ENCODE peak calls at places on chromosomes 7 and 10, in ten cellular contexts. One of them, this sample, is unnamed.

GRCh38 chr7:28956608-28957063 is 1.5 kb downstream of the TRIL start:
- DNase-seq in nephron progenitor cell: peak; percentile 79
- DNase-seq in fibroblast of lung: peak; percentile 59
- DNase-seq in pancreas: peak; percentile 84
- DNase-seq in Calu3: peak; percentile 91
- DNase-seq in BJ: no peak
- DNase-seq in CD8-positive, alpha-beta T cell: no peak
- DNase-seq in CD4-positive, alpha-beta T cell: no peak
- DNase-seq in IMR-90: peak; percentile 5
- DNase-seq in AG04450: no peak
- DNase-seq in this sample: peak; percentile 78

GRCh38 chr7:158272509-158273137 is 315.0 kb downstream of the PTPRN2 start:
- DNase-seq in IMR-90: no peak
- DNase-seq in CD4-positive, alpha-beta T cell: no peak
- DNase-seq in pancreas: peak; percentile 20
- DNase-seq in nephron progenitor cell: no peak
- DNase-seq in BJ: no peak
- DNase-seq in CD8-positive, alpha-beta T cell: no peak
- DNase-seq in Calu3: no peak
- DNase-seq in fibroblast of lung: no peak
- DNase-seq in AG04450: no peak
- DNase-seq in this sample: no peak

GRCh38 chr7:150404785-150405583 is 25.9 kb downstream of the ZNF775 start:
- DNase-seq in CD4-positive, alpha-beta T cell: peak; percentile 72
- DNase-seq in pancreas: peak; percentile 95
- DNase-seq in CD8-positive, alpha-beta T cell: peak; percentile 61
- DNase-seq in fibroblast of lung: peak; percentile 91
- DNase-seq in IMR-90: peak; percentile 85
- DNase-seq in Calu3: peak; percentile 80
- DNase-seq in BJ: no peak
- DNase-seq in nephron progenitor cell: peak; percentile 90
- DNase-seq in AG04450: peak; percentile 61
- DNase-seq in this sample: peak; percentile 89

GRCh38 chr10:49741108-49741995 is 20.8 kb downstream of the OGDHL start:
- DNase-seq in AG04450: no peak
- DNase-seq in nephron progenitor cell: no peak
- DNase-seq in IMR-90: no peak
- DNase-seq in CD4-positive, alpha-beta T cell: no peak
- DNase-seq in BJ: no peak
- DNase-seq in pancreas: no peak
- DNase-seq in CD8-positive, alpha-beta T cell: no peak
- DNase-seq in fibroblast of lung: no peak
- DNase-seq in Calu3: no peak
- DNase-seq in this sample: no peak

GRCh38 chr10:108244443-108245228 is 1080.1 kb upstream of the SORCS1 start:
- DNase-seq in BJ: no peak
- DNase-seq in CD8-positive, alpha-beta T cell: no peak
- DNase-seq in AG04450: no peak
- DNase-seq in CD4-positive, alpha-beta T cell: no peak
- DNase-seq in nephron progenitor cell: no peak
- DNase-seq in Calu3: no peak
- DNase-seq in fibroblast of lung: no peak
- DNase-seq in IMR-90: no peak
- DNase-seq in pancreas: no peak
- DNase-seq in this sample: no peak

GRCh38 chr10:4082851-4083250 is 297.8 kb upstream of the KLF6 start:
- DNase-seq in CD8-positive, alpha-beta T cell: no peak
- DNase-seq in BJ: no peak
- DNase-seq in nephron progenitor cell: no peak
- DNase-seq in pancreas: no peak
- DNase-seq in IMR-90: no peak
- DNase-seq in fibroblast of lung: peak; percentile 82
- DNase-seq in CD4-positive, alpha-beta T cell: no peak
- DNase-seq in AG04450: no peak
- DNase-seq in Calu3: no peak
- DNase-seq in this sample: no peak

GRCh38 chr7:132472463-132473120 is 103.7 kb downstream of the PLXNA4 start:
- DNase-seq in BJ: peak; percentile 18
- DNase-seq in fibroblast of lung: peak; percentile 72
- DNase-seq in AG04450: no peak
- DNase-seq in CD8-positive, alpha-beta T cell: no peak
- DNase-seq in IMR-90: no peak
- DNase-seq in Calu3: no peak
- DNase-seq in pancreas: no peak
- DNase-seq in CD4-positive, alpha-beta T cell: no peak
- DNase-seq in nephron progenitor cell: peak; percentile 55
- DNase-seq in this sample: no peak

GRCh38 chr10:117364121-117364960 is 10.9 kb downstream of the PDZD8 start:
- DNase-seq in IMR-90: peak; percentile 36
- DNase-seq in AG04450: no peak
- DNase-seq in CD8-positive, alpha-beta T cell: no peak
- DNase-seq in Calu3: no peak
- DNase-seq in CD4-positive, alpha-beta T cell: no peak
- DNase-seq in fibroblast of lung: peak; percentile 32
- DNase-seq in BJ: no peak
- DNase-seq in pancreas: no peak
- DNase-seq in nephron progenitor cell: no peak
- DNase-seq in this sample: no peak

GRCh38 chr10:29980084-29980483 is 79.3 kb downstream of the JCAD start:
- DNase-seq in nephron progenitor cell: no peak
- DNase-seq in Calu3: no peak
- DNase-seq in BJ: no peak
- DNase-seq in CD8-positive, alpha-beta T cell: no peak
- DNase-seq in AG04450: no peak
- DNase-seq in pancreas: no peak
- DNase-seq in fibroblast of lung: peak; percentile 74
- DNase-seq in IMR-90: no peak
- DNase-seq in CD4-positive, alpha-beta T cell: no peak
- DNase-seq in this sample: no peak

GRCh38 chr7:159167139-159167538 is 22.5 kb upstream of the VIPR2 start:
- DNase-seq in AG04450: no peak
- DNase-seq in nephron progenitor cell: no peak
- DNase-seq in pancreas: no peak
- DNase-seq in BJ: no peak
- DNase-seq in fibroblast of lung: no peak
- DNase-seq in CD8-positive, alpha-beta T cell: no peak
- DNase-seq in IMR-90: no peak
- DNase-seq in CD4-positive, alpha-beta T cell: no peak
- DNase-seq in Calu3: no peak
- DNase-seq in this sample: no peak

GRCh38 chr10:27360581-27361172 is 120.1 kb upstream of the ACBD5 start:
- DNase-seq in pancreas: peak; percentile 84
- DNase-seq in BJ: no peak
- DNase-seq in CD8-positive, alpha-beta T cell: peak; percentile 63
- DNase-seq in fibroblast of lung: peak; percentile 63
- DNase-seq in nephron progenitor cell: peak; percentile 81
- DNase-seq in AG04450: peak; percentile 29
- DNase-seq in CD4-positive, alpha-beta T cell: peak; percentile 83
- DNase-seq in IMR-90: peak; percentile 58
- DNase-seq in Calu3: peak; percentile 83
- DNase-seq in this sample: peak; percentile 83

GRCh38 chr10:86387221-86387794 is 20.7 kb upstream of the GRID1 start:
- DNase-seq in CD8-positive, alpha-beta T cell: no peak
- DNase-seq in fibroblast of lung: no peak
- DNase-seq in AG04450: no peak
- DNase-seq in IMR-90: no peak
- DNase-seq in CD4-positive, alpha-beta T cell: no peak
- DNase-seq in nephron progenitor cell: no peak
- DNase-seq in BJ: no peak
- DNase-seq in Calu3: no peak
- DNase-seq in pancreas: no peak
- DNase-seq in this sample: no peak
- TF ChIP-seq CTCF in CD8-positive, alpha-beta T cell: no peak
- TF ChIP-seq CTCF in fibroblast of lung: peak; percentile 19
- TF ChIP-seq CTCF in AG04450: peak; percentile 19
- TF ChIP-seq CTCF in IMR-90: no peak
- TF ChIP-seq CTCF in CD4-positive, alpha-beta T cell: no peak
- TF ChIP-seq CTCF in nephron progenitor cell: no peak
- TF ChIP-seq CTCF in BJ: peak; percentile 5
- TF ChIP-seq CTCF in Calu3: no peak
- TF ChIP-seq CTCF in pancreas: no peak
- TF ChIP-seq CTCF in this sample: no peak

GRCh38 chr7:485188-486081 is 34.2 kb downstream of the PDGFA start:
- DNase-seq in CD8-positive, alpha-beta T cell: no peak
- DNase-seq in BJ: no peak
- DNase-seq in fibroblast of lung: no peak
- DNase-seq in IMR-90: peak; percentile 26
- DNase-seq in pancreas: peak; percentile 56
- DNase-seq in CD4-positive, alpha-beta T cell: no peak
- DNase-seq in nephron progenitor cell: no peak
- DNase-seq in Calu3: peak; percentile 44
- DNase-seq in AG04450: no peak
- DNase-seq in this sample: no peak
- TF ChIP-seq CTCF in CD8-positive, alpha-beta T cell: no peak
- TF ChIP-seq CTCF in BJ: no peak
- TF ChIP-seq CTCF in fibroblast of lung: no peak
- TF ChIP-seq CTCF in IMR-90: no peak
- TF ChIP-seq CTCF in pancreas: no peak
- TF ChIP-seq CTCF in CD4-positive, alpha-beta T cell: no peak
- TF ChIP-seq CTCF in nephron progenitor cell: no peak
- TF ChIP-seq CTCF in Calu3: no peak
- TF ChIP-seq CTCF in AG04450: no peak
- TF ChIP-seq CTCF in this sample: no peak

GRCh38 chr7:98280296-98280695 is 1.2 kb upstream of the BRI3 start:
- DNase-seq in nephron progenitor cell: no peak
- DNase-seq in BJ: no peak
- DNase-seq in fibroblast of lung: no peak
- DNase-seq in Calu3: no peak
- DNase-seq in CD4-positive, alpha-beta T cell: no peak
- DNase-seq in IMR-90: no peak
- DNase-seq in pancreas: no peak
- DNase-seq in CD8-positive, alpha-beta T cell: no peak
- DNase-seq in AG04450: no peak
- DNase-seq in this sample: no peak
- TF ChIP-seq CTCF in nephron progenitor cell: no peak
- TF ChIP-seq CTCF in BJ: no peak
- TF ChIP-seq CTCF in fibroblast of lung: no peak
- TF ChIP-seq CTCF in Calu3: no peak
- TF ChIP-seq CTCF in CD4-positive, alpha-beta T cell: no peak
- TF ChIP-seq CTCF in IMR-90: no peak
- TF ChIP-seq CTCF in pancreas: no peak
- TF ChIP-seq CTCF in CD8-positive, alpha-beta T cell: no peak
- TF ChIP-seq CTCF in AG04450: no peak
- TF ChIP-seq CTCF in this sample: no peak

DNA sequence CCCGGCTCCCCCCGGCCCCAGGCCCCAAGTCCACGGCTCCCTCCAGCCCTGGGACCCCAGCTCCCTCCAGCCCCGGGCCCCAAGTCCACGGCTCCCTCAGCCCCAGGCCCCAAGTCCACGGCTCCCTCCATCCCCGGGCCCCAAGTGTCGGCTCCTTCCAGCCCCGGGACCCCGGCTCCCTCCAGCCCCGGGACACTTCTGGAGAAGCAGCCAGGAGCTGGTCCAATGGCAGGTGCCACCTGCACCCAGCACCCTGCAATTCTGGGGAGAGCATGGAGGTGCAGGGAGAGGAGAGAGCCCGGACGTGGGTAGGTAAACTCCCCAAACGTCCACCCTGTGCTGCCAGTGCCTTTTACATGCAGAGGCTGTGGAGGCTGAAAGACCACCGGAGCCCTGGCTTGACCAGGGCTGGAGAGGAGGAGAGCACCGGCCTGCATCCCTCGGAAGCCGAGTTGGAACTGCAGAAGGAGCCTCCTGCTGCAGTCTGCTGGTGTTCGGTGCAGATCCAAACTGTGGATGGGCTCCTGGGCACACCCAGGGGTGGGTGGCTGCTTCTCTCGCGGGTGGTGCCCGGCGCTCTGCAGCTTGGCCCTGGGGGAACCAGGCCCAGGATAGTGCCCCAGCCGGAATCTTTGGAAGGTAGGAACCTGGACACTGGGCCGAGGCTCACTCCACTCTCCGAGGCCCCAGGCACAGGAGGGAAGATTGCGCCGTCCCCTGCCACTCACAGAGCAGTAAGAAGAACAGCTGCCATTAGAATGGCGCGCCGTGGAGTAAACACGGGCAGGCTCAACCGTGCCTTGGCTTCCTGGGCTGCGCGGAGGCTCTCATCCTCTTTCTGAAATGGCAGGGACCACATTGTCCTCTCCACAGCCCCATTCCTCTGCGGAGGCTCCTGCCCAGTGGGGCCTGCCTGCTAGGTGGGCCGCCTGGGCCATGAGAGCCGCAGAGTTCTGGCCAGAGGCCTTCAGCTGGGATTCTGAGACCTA is 14.7 kb downstream of the SHH start:
- DNase-seq in Calu3: no peak
- DNase-seq in nephron progenitor cell: no peak
- DNase-seq in CD8-positive, alpha-beta T cell: no peak
- DNase-seq in CD4-positive, alpha-beta T cell: no peak
- DNase-seq in IMR-90: no peak
- DNase-seq in fibroblast of lung: no peak
- DNase-seq in BJ: no peak
- DNase-seq in pancreas: no peak
- DNase-seq in AG04450: no peak
- DNase-seq in this sample: no peak
- TF ChIP-seq CTCF in Calu3: no peak
- TF ChIP-seq CTCF in nephron progenitor cell: no peak
- TF ChIP-seq CTCF in CD8-positive, alpha-beta T cell: no peak
- TF ChIP-seq CTCF in CD4-positive, alpha-beta T cell: no peak
- TF ChIP-seq CTCF in IMR-90: no peak
- TF ChIP-seq CTCF in fibroblast of lung: no peak
- TF ChIP-seq CTCF in BJ: no peak
- TF ChIP-seq CTCF in pancreas: no peak
- TF ChIP-seq CTCF in AG04450: no peak
- TF ChIP-seq CTCF in this sample: no peak

DNA sequence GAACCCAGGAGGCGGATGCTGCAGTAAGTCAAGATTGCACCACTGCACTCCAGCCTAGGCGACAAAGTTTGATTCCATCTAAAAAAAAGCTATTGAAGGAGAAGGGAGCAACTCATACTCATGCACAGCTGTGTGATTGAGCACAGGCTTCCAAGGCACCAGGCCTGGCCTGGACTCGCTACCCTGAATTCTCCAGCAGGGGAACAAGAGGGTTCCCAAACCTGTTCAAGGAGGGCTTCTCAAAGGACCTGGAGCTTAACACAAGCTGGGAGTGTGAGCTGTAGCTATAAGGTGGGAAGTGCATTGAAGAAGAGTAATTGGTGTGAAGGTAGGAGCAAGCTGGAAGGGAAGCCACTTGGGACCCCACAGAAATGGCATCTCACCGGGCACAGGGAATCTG is 15.1 kb upstream of the DDIT4 start:
- DNase-seq in pancreas: no peak
- DNase-seq in IMR-90: no peak
- DNase-seq in CD4-positive, alpha-beta T cell: no peak
- DNase-seq in nephron progenitor cell: no peak
- DNase-seq in BJ: no peak
- DNase-seq in Calu3: no peak
- DNase-seq in CD8-positive, alpha-beta T cell: no peak
- DNase-seq in AG04450: no peak
- DNase-seq in fibroblast of lung: no peak
- DNase-seq in this sample: no peak
- TF ChIP-seq CTCF in pancreas: no peak
- TF ChIP-seq CTCF in IMR-90: no peak
- TF ChIP-seq CTCF in CD4-positive, alpha-beta T cell: no peak
- TF ChIP-seq CTCF in nephron progenitor cell: no peak
- TF ChIP-seq CTCF in BJ: no peak
- TF ChIP-seq CTCF in Calu3: peak; percentile 20
- TF ChIP-seq CTCF in CD8-positive, alpha-beta T cell: no peak
- TF ChIP-seq CTCF in AG04450: no peak
- TF ChIP-seq CTCF in fibroblast of lung: no peak
- TF ChIP-seq CTCF in this sample: no peak